ENCODE peak calls at places on chromosomes 3 and 15, in four cellular contexts. R is NB4, N is right lobe of liver, M is ovary. H is an unnamed sample.

GRCh38 chr3:176724360-176724759 is 472.9 kb downstream of the TBL1XR1 start:
- DNase-seq in R (no peak), N (no peak), M (no peak), H (no peak)

GRCh38 chr15:99021027-99021624 is 13.5 kb upstream of the PGPEP1L start:
- DNase-seq in M (no peak), N (no peak), R (no peak), H (no peak)

GRCh38 chr3:194532591-194532990 is 45.8 kb upstream of the ATP13A3 start:
- DNase-seq in R (no peak), M (no peak), N (no peak), H (no peak)

GRCh38 chr3:137410028-137410427 is 354.1 kb upstream of the SOX14 start:
- DNase-seq in N (no peak), M (no peak), R (no peak), H (no peak)

GRCh38 chr3:170967682-170968081 is 58.8 kb downstream of the SLC2A2 start:
- DNase-seq in N (no peak), M (no peak), R (peak; percentile 33), H (no peak)

GRCh38 chr3:173045770-173046382 is 95.2 kb downstream of the SPATA16 start:
- DNase-seq in M (no peak), N (no peak), R (no peak), H (peak; percentile 1)

GRCh38 chr3:72906154-72906553 is 18.3 kb downstream of the GXYLT2 start:
- DNase-seq in N (no peak), M (no peak), R (no peak), H (no peak)

GRCh38 chr3:115239717-115240116 is 92.6 kb upstream of the ZBTB20 start:
- DNase-seq in M (no peak), N (no peak), R (no peak), H (no peak)

GRCh38 chr3:55720614-55721013 is 233.5 kb upstream of the WNT5A start:
- DNase-seq in R (no peak), N (no peak), M (no peak), H (no peak)

GRCh38 chr15:80694624-80695098 is 449 bp upstream of the ABHD17C start:
- DNase-seq in N (peak; percentile 63), M (peak; percentile 36), R (peak; percentile 26), H (peak; percentile 10)

DNA sequence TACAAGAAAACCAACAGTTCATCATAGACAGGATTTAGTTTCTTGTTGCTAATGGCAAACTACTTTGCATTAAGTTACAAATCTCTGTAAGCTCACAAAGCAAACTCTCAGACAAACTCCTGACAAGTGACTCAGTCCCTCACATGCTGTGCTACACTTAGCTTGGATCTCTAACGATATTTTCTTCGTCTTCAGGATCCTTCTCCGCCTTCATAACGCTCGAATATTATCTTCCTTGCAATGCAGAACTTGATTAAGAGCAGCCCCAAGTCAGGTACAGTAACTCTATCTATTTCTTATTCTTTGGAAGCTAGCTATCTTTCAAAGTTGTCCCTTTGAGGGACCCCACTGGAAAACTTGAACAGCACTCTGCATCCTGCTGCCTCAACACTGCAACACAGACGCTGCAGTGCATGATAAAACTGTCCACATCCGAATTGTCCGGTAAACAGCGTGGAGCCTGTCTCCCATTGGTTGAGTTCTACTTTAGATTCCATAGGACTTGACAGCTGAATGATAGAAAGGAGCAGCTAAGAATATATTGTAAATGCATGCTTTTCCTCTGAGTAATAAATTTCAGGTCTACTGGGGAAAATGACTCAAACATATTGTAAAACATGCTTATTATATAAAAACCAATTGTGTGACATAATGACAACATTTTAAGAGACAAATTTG is 61.3 kb downstream of the UACA start:
- DNase-seq in R (no peak), M (no peak), N (no peak), H (no peak)
- TF ChIP-seq POLR2A in R (no peak), M (no peak), N (no peak), H (no peak)

DNA sequence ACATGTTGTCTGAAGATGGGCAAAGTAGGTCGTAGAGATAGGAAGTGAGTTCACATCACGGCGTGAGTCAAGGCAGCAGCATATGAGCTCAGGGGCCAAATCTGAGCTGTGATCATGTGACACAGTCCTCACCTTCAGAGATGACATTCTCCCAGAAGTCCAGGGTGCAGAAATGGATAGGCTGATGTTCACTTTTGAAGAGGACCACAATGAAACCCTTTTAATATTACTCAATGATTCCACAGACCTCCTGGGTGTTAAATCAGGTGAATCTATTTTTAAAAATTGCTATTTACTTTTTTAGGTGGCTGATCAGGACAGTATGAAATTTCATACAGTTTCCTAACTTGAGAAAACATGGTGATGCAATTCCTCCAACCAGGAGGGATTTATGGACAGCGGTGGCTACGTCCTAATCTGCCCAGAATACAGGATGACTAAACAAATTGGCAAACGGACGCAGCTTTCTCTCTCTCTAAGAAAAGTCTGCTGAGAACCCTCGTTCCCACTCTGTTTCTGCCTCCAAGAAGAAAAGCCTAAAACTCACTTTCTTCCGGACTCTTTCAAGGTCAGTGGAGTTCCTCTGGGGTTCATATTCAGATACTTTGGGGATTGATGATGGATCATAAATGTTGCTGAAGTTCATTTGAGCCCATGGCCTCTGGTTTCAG is 34.4 kb downstream of the B3GNT5 start:
- DNase-seq in R (peak; percentile 42), M (no peak), N (no peak), H (peak; percentile 39)
- TF ChIP-seq POLR2A in R (no peak), M (no peak), N (no peak), H (no peak)

GRCh38 chr3:120451670-120452220 is 953 bp upstream of the FSTL1 start:
- DNase-seq in R (no peak), M (no peak), N (no peak), H (no peak)

GRCh38 chr3:120452816-120453215 is 2.0 kb upstream of the FSTL1 start:
- DNase-seq in M (no peak), R (no peak), N (no peak), H (no peak)

GRCh38 chr3:120449701-120450216 is 1.0 kb downstream of the FSTL1 start:
- DNase-seq in R (no peak), M (no peak), N (no peak), H (no peak)

GRCh38 chr3:120450261-120450913 is 405 bp downstream of the FSTL1 start:
- DNase-seq in M (peak; percentile 50), R (peak; percentile 17), N (peak; percentile 62), H (no peak)

DNA sequence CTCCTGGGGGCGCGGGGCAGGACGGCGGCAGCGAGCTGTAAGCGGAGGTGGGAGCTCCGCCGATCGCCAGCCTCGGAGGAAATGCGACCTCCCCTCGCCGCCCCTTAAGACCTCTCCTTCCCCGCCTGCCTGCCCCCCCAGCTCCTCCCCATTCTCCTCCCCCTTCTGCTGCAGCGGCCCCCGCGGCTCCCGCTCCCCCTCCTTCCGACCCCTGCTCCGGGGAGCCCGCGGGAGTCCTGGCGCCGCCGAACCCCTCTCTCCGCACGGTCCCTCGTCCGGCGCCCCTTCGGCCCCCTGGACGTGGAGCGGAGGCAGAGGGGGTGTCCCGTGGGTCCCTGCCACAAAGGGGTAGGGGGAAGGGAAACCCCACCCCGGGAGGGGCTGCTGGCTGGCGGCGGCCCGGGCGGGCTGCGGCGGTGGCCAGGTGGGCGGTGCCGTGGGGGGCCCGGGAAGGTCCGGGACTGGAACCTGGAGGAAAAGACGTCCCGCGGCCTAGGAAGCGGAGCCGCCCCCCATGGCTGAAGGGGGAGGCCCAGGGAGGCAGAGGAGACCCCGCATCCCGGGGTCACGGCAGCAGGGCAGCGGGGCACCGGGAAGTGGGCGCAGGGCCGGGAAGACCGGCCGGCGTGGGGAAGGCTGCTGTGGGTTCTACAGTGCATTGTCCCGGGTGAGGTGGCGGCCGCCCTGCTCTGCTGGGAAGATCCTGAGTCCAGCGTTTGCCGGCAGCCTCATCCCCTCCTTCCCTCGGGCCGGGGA is at the start of gene FSTL1:
- DNase-seq in N (no peak), R (no peak), M (peak; percentile 79), H (no peak)
- TF ChIP-seq POLR2A in N (no peak), R (no peak), M (peak; percentile 65), H (no peak)

GRCh38 chr15:26632500-26632899 is 140.4 kb downstream of the GABRB3 start:
- DNase-seq in N (no peak), R (no peak), M (no peak), H (no peak)

GRCh38 chr15:26631894-26632293 is 141.0 kb downstream of the GABRB3 start:
- DNase-seq in M (no peak), R (no peak), N (no peak), H (no peak)

GRCh38 chr15:26630857-26631256 is 142.0 kb downstream of the GABRB3 start:
- DNase-seq in M (no peak), N (no peak), R (no peak), H (no peak)

GRCh38 chr15:26628071-26628470 is 144.8 kb downstream of the GABRB3 start:
- DNase-seq in R (no peak), M (no peak), N (no peak), H (no peak)

DNA sequence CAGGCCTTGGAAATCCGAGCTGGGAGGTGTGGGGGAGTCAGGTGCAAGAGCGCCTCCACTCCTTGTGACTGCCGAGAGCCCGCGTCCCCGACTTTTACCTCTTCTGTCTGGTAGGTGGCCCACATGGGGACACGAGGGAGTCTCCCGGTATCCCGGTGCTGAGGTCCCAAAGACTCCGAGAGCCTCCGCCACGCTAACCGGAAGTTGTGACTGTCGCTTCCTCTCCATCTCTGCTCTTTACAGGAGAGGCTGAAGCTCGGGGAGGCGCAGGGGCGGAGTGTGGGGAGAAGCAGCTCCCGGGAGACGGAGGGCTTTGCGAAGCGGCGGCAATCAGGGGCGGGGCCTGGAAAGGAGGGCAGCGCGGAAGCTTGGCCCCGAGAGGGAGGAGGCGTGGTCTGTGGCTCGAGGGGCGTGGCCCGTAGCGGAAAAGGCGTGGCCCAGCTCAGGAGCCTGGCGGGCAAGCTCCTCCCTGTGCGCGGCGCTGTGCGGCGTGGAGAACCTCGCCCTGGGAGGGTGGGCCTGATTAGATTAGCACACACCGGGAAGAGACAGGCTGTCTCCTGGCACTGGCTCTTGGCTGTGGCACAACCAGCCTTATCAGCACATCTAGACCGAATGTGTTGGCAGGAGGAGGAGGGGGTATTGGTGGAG is 143.9 kb downstream of the GABRB3 start:
- DNase-seq in N (no peak), R (no peak), M (peak; percentile 75), H (peak; percentile 15)
- TF ChIP-seq POLR2A in N (no peak), R (no peak), M (no peak), H (no peak)

DNA sequence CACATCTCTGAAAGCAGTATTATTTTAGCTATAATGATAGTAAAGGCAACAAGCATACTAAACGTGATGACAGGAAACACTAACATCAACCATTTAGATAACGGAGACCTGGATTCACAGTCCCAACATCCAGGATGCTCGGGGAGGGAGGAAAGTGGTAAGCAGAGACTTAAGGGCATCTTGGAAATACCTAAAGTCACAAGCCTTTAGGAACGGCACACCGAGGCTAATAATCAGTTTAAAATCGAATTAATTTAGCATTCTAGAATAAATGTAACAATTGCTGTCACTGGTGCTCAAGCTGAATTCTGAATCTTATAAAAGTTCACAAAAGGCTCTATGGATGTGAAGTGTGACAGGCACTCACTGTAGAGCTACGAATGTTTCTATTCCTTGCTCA is 1.3 kb downstream of the CD47 start:
- DNase-seq in M (no peak), N (no peak), R (no peak), H (peak; percentile 51)
- TF ChIP-seq POLR2A in M (no peak), N (no peak), R (no peak), H (no peak)

H was measured in erythroblast.